ENCODE peak calls at places on chromosomes 6 and 20, in five cellular contexts. One of them, this sample, is unnamed.

GRCh38 chr20:59063358-59064213 is 21.0 kb upstream of the PRELID3B start:
- DNase-seq in left colon: peak; percentile 31
- DNase-seq in SW480: peak; percentile 91
- DNase-seq in neural progenitor cell: peak; percentile 28
- DNase-seq in fibroblast of mammary gland: peak; percentile 89
- DNase-seq in this sample: no peak

GRCh38 chr6:14086701-14087100 is 30.9 kb upstream of the CD83 start:
- DNase-seq in neural progenitor cell: no peak
- DNase-seq in fibroblast of mammary gland: peak; percentile 7
- DNase-seq in SW480: no peak
- DNase-seq in left colon: no peak
- DNase-seq in this sample: no peak

GRCh38 chr20:44450938-44451450 is 24.7 kb upstream of the TTPAL start:
- DNase-seq in left colon: no peak
- DNase-seq in SW480: no peak
- DNase-seq in fibroblast of mammary gland: no peak
- DNase-seq in neural progenitor cell: no peak
- DNase-seq in this sample: no peak

GRCh38 chr6:82362868-82363267 is 749 bp upstream of the TPBG start:
- DNase-seq in neural progenitor cell: peak; percentile 76
- DNase-seq in left colon: no peak
- DNase-seq in fibroblast of mammary gland: peak; percentile 98
- DNase-seq in SW480: no peak
- DNase-seq in this sample: no peak

GRCh38 chr6:116034327-116034726 is 26.4 kb downstream of the FRK start:
- DNase-seq in SW480: no peak
- DNase-seq in fibroblast of mammary gland: peak; percentile 53
- DNase-seq in left colon: no peak
- DNase-seq in neural progenitor cell: no peak
- DNase-seq in this sample: no peak

GRCh38 chr6:15290067-15290641 is 44.3 kb downstream of the JARID2 start:
- DNase-seq in left colon: no peak
- DNase-seq in SW480: no peak
- DNase-seq in neural progenitor cell: no peak
- DNase-seq in fibroblast of mammary gland: no peak
- DNase-seq in this sample: no peak

GRCh38 chr6:127968394-127968793 is 67.5 kb upstream of the THEMIS start:
- DNase-seq in neural progenitor cell: no peak
- DNase-seq in fibroblast of mammary gland: no peak
- DNase-seq in left colon: no peak
- DNase-seq in SW480: no peak
- DNase-seq in this sample: no peak

GRCh38 chr6:78530208-78530607 is 337.1 kb upstream of the IRAK1BP1 start:
- DNase-seq in left colon: no peak
- DNase-seq in fibroblast of mammary gland: no peak
- DNase-seq in neural progenitor cell: peak; percentile 43
- DNase-seq in SW480: no peak
- DNase-seq in this sample: no peak

GRCh38 chr6:5175195-5175594 is 85.6 kb downstream of the LYRM4 start:
- DNase-seq in fibroblast of mammary gland: peak; percentile 10
- DNase-seq in left colon: no peak
- DNase-seq in neural progenitor cell: peak; percentile 71
- DNase-seq in SW480: no peak
- DNase-seq in this sample: no peak

GRCh38 chr6:81753709-81754678 is 1.5 kb upstream of the TENT5A start:
- DNase-seq in neural progenitor cell: peak; percentile 79
- DNase-seq in fibroblast of mammary gland: peak; percentile 68
- DNase-seq in left colon: peak; percentile 85
- DNase-seq in SW480: peak; percentile 67
- DNase-seq in this sample: peak; percentile 20

GRCh38 chr20:39795401-39796272 is 833.5 kb downstream of the DHX35 start:
- DNase-seq in left colon: no peak
- DNase-seq in neural progenitor cell: no peak
- DNase-seq in SW480: no peak
- DNase-seq in fibroblast of mammary gland: peak; percentile 75
- DNase-seq in this sample: no peak

GRCh38 chr20:219290-220115 is 7.6 kb upstream of the DEFB129 start:
- DNase-seq in left colon: no peak
- DNase-seq in neural progenitor cell: peak; percentile 74
- DNase-seq in fibroblast of mammary gland: peak; percentile 20
- DNase-seq in SW480: peak; percentile 66
- DNase-seq in this sample: no peak

GRCh38 chr6:6684365-6684833 is 95.9 kb downstream of the LY86 start:
- DNase-seq in fibroblast of mammary gland: no peak
- DNase-seq in SW480: no peak
- DNase-seq in left colon: no peak
- DNase-seq in neural progenitor cell: no peak
- DNase-seq in this sample: peak; percentile 54

GRCh38 chr6:49787176-49787575 is at the start of gene PGK2:
- DNase-seq in neural progenitor cell: peak; percentile 11
- DNase-seq in fibroblast of mammary gland: peak; percentile 1
- DNase-seq in left colon: no peak
- DNase-seq in SW480: peak; percentile 0
- DNase-seq in this sample: no peak

GRCh38 chr20:34581341-34582189 is 23.0 kb downstream of the MAP1LC3A start:
- DNase-seq in fibroblast of mammary gland: peak; percentile 61
- DNase-seq in neural progenitor cell: peak; percentile 35
- DNase-seq in left colon: no peak
- DNase-seq in SW480: no peak
- DNase-seq in this sample: no peak

GRCh38 chr6:44071670-44072451 is 55.4 kb downstream of the MRPL14 start:
- DNase-seq in fibroblast of mammary gland: peak; percentile 98
- DNase-seq in SW480: no peak
- DNase-seq in neural progenitor cell: no peak
- DNase-seq in left colon: no peak
- DNase-seq in this sample: no peak

GRCh38 chr20:2378893-2379292 is 1.8 kb upstream of the TGM6 start:
- DNase-seq in left colon: no peak
- DNase-seq in neural progenitor cell: no peak
- DNase-seq in SW480: no peak
- DNase-seq in fibroblast of mammary gland: no peak
- DNase-seq in this sample: no peak

GRCh38 chr20:57959589-57959988 is 249.8 kb upstream of the PMEPA1 start:
- DNase-seq in neural progenitor cell: no peak
- DNase-seq in left colon: no peak
- DNase-seq in fibroblast of mammary gland: no peak
- DNase-seq in SW480: no peak
- DNase-seq in this sample: no peak

GRCh38 chr20:45061244-45061643 is 39.7 kb downstream of the KCNS1 start:
- DNase-seq in neural progenitor cell: no peak
- DNase-seq in fibroblast of mammary gland: peak; percentile 90
- DNase-seq in SW480: peak; percentile 56
- DNase-seq in left colon: no peak
- DNase-seq in this sample: no peak

GRCh38 chr6:69090132-69090531 is 455.1 kb downstream of the ADGRB3 start:
- DNase-seq in SW480: no peak
- DNase-seq in neural progenitor cell: no peak
- DNase-seq in fibroblast of mammary gland: peak; percentile 11
- DNase-seq in left colon: no peak
- DNase-seq in this sample: no peak

GRCh38 chr6:124372076-124372475 is 568.4 kb downstream of the NKAIN2 start:
- DNase-seq in SW480: no peak
- DNase-seq in fibroblast of mammary gland: peak; percentile 3
- DNase-seq in neural progenitor cell: no peak
- DNase-seq in left colon: no peak
- DNase-seq in this sample: no peak

GRCh38 chr6:104540743-104541142 is 319.0 kb downstream of the HACE1 start:
- DNase-seq in neural progenitor cell: no peak
- DNase-seq in SW480: no peak
- DNase-seq in fibroblast of mammary gland: peak; percentile 24
- DNase-seq in left colon: no peak
- DNase-seq in this sample: no peak

GRCh38 chr20:63696628-63697356 is at the start of gene TNFRSF6B:
- DNase-seq in neural progenitor cell: no peak
- DNase-seq in fibroblast of mammary gland: no peak
- DNase-seq in SW480: peak; percentile 38
- DNase-seq in left colon: no peak
- DNase-seq in this sample: peak; percentile 43

GRCh38 chr6:48036316-48036715 is 74.7 kb downstream of the PTCHD4 start:
- DNase-seq in left colon: no peak
- DNase-seq in SW480: no peak
- DNase-seq in fibroblast of mammary gland: peak; percentile 89
- DNase-seq in neural progenitor cell: no peak
- DNase-seq in this sample: no peak